ENCODE peak calls at places on chromosomes 6 and 20, in six cellular contexts. J, S, Y, N, M and O are unnamed samples.

GRCh38 chr6:24547243-24547642 is 52.5 kb downstream of the ALDH5A1 start:
- DNase-seq in M (peak), N (peak), Y (no peak), S (no peak), J (no peak), O (peak)

GRCh38 chr6:111850288-111850937 is 22.8 kb downstream of the FYN start:
- DNase-seq in N (no peak), J (no peak), M (no peak), S (no peak), Y (no peak), O (no peak)

GRCh38 chr20:40683221-40683893 is 5.7 kb downstream of the MAFB start:
- DNase-seq in M (no peak), Y (no peak), J (no peak), S (no peak), N (no peak), O (no peak)

GRCh38 chr6:136782021-136782770 is 10.1 kb downstream of the MAP3K5 start:
- DNase-seq in N (no peak), J (no peak), Y (no peak), S (peak), M (no peak), O (peak)

GRCh38 chr6:112501705-112502104 is 154.6 kb downstream of the RFPL4B start:
- DNase-seq in S (peak), Y (no peak), M (no peak), J (no peak), N (no peak), O (peak)

GRCh38 chr6:45896783-45897441 is 118.7 kb downstream of the CLIC5 start:
- DNase-seq in J (no peak), N (no peak), M (no peak), S (no peak), Y (no peak), O (peak)

GRCh38 chr20:25499031-25499430 is 86.3 kb downstream of the NINL start:
- DNase-seq in Y (no peak), M (no peak), N (no peak), S (no peak), J (no peak), O (no peak)

GRCh38 chr6:113855500-113856010 is 1.6 kb upstream of the MARCKS start:
- DNase-seq in M (no peak), J (no peak), S (peak), Y (peak), N (no peak), O (peak)

GRCh38 chr6:64334646-64335045 is 699.0 kb downstream of the PHF3 start:
- DNase-seq in Y (no peak), S (no peak), M (no peak), N (no peak), J (no peak), O (no peak)

GRCh38 chr20:42483694-42484303 is 705.9 kb downstream of the PTPRT start:
- DNase-seq in S (no peak), Y (peak), N (peak), M (peak), J (no peak), O (peak)

GRCh38 chr6:125307964-125308615 is 6.3 kb upstream of the HDDC2 start:
- DNase-seq in Y (no peak), J (no peak), M (no peak), S (no peak), N (no peak), O (no peak)

GRCh38 chr20:1815502-1816085 is 79.6 kb upstream of the SIRPA start:
- DNase-seq in Y (no peak), N (no peak), J (no peak), M (no peak), S (peak), O (no peak)

GRCh38 chr6:136693090-136693489 is 99.2 kb downstream of the MAP3K5 start:
- DNase-seq in M (no peak), N (no peak), J (no peak), Y (no peak), S (no peak), O (no peak)

GRCh38 chr20:53524589-53525311 is 68.9 kb downstream of the ZNF217 start:
- DNase-seq in S (no peak), Y (no peak), N (no peak), M (no peak), J (no peak), O (no peak)

GRCh38 chr6:135568366-135568765 is 70.8 kb upstream of the AHI1 start:
- DNase-seq in S (peak), J (peak), N (peak), M (no peak), Y (no peak), O (no peak)

GRCh38 chr6:6701864-6702263 is 113.3 kb downstream of the LY86 start:
- DNase-seq in S (no peak), J (no peak), N (peak), Y (no peak), M (no peak), O (peak)

GRCh38 chr6:152129606-152130249 is 322.2 kb downstream of the ESR1 start:
- DNase-seq in N (no peak), J (no peak), Y (no peak), M (no peak), S (peak), O (no peak)

GRCh38 chr6:91654844-91655192 is 1067.9 kb upstream of the MAP3K7 start:
- DNase-seq in S (no peak), M (no peak), Y (no peak), J (no peak), N (no peak), O (no peak)

GRCh38 chr6:7341271-7341670 is 28.3 kb upstream of the SSR1 start:
- DNase-seq in S (no peak), Y (no peak), N (no peak), J (no peak), M (no peak), O (no peak)

GRCh38 chr6:135212020-135212806 is 31.1 kb downstream of the MYB start:
- DNase-seq in Y (no peak), N (no peak), J (no peak), M (no peak), S (no peak), O (no peak)

GRCh38 chr6:148342146-148343027 is at the start of gene SASH1:
- DNase-seq in J (peak), M (peak), Y (peak), N (no peak), S (peak), O (no peak)

DNA sequence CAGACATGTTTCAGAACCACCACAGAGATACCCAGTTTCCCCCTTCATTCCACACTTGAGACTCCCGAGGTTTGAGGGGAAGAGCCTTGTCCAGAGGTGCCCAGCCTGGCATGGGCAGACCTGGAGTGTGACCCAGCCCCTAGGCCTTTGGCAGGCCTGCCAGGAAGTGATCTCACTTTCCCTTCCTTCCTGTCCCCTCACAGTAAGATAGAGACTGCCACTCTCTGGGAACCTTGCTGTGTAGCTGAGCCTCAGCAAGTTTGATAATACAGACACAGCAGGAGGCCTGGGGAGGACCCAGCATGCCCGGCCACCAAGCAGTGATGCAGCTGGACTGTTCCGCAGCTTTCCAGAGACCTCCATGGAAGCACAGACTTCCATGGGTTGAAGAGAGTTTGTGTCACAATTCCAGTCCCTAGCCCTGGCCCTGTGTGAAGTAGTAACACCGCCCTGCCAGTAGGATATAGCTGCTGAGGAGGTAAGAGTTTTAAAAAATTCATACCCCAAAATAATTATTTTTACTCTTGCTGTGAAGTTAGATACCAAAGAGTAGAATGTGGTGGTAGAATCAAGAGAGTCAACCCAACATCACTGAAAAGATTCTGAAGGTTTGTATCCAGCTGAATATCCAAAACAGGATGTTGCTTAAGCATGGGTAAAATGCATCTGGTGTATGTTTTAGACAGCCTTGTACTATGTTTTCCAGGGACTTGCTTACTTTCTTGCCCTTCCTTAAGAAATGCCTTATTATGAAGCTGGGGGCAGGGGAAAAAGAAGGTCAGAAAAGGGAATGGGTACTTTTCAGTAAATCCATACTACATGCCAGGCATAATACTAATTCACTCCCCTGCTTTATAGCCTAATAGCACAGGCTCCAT is 16.3 kb downstream of the PKIG start:
- DNase-seq in N (no peak), J (no peak), S (peak), Y (no peak), M (no peak), O (peak)
- H3K4me3 ChIP-seq in N (no peak), J (peak), S (no peak), Y (no peak), M (no peak), O (peak)

DNA sequence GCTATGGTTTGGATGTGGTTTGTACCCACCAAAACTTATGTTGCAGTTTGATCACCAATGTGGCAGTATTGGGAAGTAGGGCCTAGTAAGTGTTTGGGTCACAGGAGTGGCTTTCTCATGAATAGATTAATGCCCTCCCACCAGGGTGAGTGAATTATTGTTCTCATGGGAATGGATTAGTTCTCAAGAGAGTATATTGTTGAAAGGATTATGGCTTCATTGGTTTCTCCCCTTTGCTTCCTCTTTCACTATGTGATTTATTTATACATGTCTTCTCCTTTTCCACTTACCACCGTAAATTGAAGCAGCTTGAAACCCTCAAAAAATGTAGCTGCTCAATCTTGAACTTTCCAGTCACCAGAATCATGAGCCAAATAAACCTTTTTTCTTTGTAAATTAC is 10.8 kb downstream of the UFL1 start:
- DNase-seq in N (no peak), Y (no peak), S (no peak), M (no peak), J (peak), O (peak)
- TF ChIP-seq MYC in N (no peak), Y (no peak), S (no peak), M (no peak), J (no peak), O (no peak)

GRCh38 chr6:4665489-4666417 is 110.5 kb upstream of the CDYL start:
- DNase-seq in N (no peak), Y (no peak), S (no peak), J (no peak), M (no peak), O (no peak)
- TF ChIP-seq MAX in N (no peak), Y (no peak), S (no peak), J (no peak), M (no peak), O (no peak)

DNA sequence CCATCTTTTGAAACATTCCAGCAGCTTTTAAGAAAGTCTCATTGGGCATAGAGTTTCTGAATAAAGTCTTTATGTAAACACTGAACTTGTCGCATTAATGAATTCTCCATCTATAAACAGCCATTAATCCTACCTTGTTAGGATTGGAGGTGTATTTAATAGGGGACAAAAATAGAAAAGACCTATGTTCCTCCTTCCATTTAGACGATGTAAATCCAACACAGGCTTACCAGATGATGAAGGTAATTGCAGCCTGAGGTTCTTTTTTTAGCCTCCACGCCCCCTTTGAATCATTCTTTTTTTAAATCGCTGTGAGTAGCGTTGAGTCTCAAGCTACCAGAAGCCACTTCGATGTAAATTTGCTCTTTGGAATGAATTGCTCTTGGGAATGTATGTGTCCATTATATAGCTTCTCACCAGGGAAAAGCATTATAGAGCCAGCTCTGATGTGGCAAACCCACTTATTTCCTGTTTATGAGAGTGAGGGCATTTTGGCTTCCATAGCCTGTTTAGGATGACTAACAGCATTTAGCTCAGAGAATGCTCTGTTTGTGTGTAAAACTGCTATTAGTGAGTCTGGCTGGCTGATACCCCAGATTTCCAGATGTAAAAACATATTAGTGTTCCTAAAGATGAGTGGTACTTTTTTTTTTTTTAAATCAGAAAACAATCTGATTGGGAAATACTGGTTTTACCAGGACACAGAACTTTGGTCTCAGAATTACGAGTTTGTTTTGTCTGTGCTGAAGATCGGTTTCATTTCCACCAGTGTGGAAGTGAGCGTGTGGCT is 74.9 kb upstream of the CLDN20 start:
- DNase-seq in M (peak), S (peak), N (no peak), J (no peak), Y (no peak), O (peak)
- H3K4me3 ChIP-seq in M (no peak), S (no peak), N (no peak), J (peak), Y (no peak), O (no peak)